ENCODE peak calls at places on chromosome 1, in six cellular contexts. One of them, this sample, is unnamed. For H3K4me1, the result is how much of the 10 kb centered on the place peaks cover.

GRCh38 chr1:16019580-16020277 is 1.9 kb upstream of the HSPB7 start:
- DNase-seq in psoas muscle: peak
- DNase-seq in Peyer's patch: no peak
- DNase-seq in effector memory CD4-positive, alpha-beta T cell: no peak
- DNase-seq in lung: no peak
- DNase-seq in stomach: no peak
- DNase-seq in this sample: no peak

GRCh38 chr1:234517087-234517802 is 38.3 kb upstream of the TARBP1 start:
- DNase-seq in psoas muscle: no peak
- DNase-seq in Peyer's patch: no peak
- DNase-seq in effector memory CD4-positive, alpha-beta T cell: no peak
- DNase-seq in lung: no peak
- DNase-seq in stomach: no peak
- DNase-seq in this sample: no peak

GRCh38 chr1:180193371-180194047 is 36.6 kb upstream of the LHX4 start:
- DNase-seq in psoas muscle: no peak
- DNase-seq in Peyer's patch: no peak
- DNase-seq in effector memory CD4-positive, alpha-beta T cell: no peak
- DNase-seq in lung: no peak
- DNase-seq in stomach: no peak
- DNase-seq in this sample: no peak

GRCh38 chr1:78619803-78620579 is at the start of gene IFI44L:
- DNase-seq in psoas muscle: peak
- DNase-seq in Peyer's patch: no peak
- DNase-seq in effector memory CD4-positive, alpha-beta T cell: peak
- DNase-seq in lung: no peak
- DNase-seq in stomach: peak
- DNase-seq in this sample: no peak

GRCh38 chr1:59477286-59477685 is 180.4 kb downstream of the FGGY start:
- DNase-seq in psoas muscle: no peak
- DNase-seq in Peyer's patch: peak
- DNase-seq in effector memory CD4-positive, alpha-beta T cell: no peak
- DNase-seq in lung: no peak
- DNase-seq in stomach: no peak
- DNase-seq in this sample: no peak

GRCh38 chr1:202243006-202243405 is 49.4 kb downstream of the LGR6 start:
- DNase-seq in psoas muscle: no peak
- DNase-seq in Peyer's patch: no peak
- DNase-seq in effector memory CD4-positive, alpha-beta T cell: no peak
- DNase-seq in lung: no peak
- DNase-seq in stomach: no peak
- DNase-seq in this sample: peak

GRCh38 chr1:26799479-26800133 is 11.9 kb downstream of the PIGV start:
- DNase-seq in psoas muscle: peak
- DNase-seq in Peyer's patch: no peak
- DNase-seq in effector memory CD4-positive, alpha-beta T cell: no peak
- DNase-seq in lung: no peak
- DNase-seq in stomach: no peak
- DNase-seq in this sample: no peak

GRCh38 chr1:18789246-18789645 is 70.2 kb downstream of the TAS1R2 start:
- DNase-seq in psoas muscle: no peak
- DNase-seq in Peyer's patch: no peak
- DNase-seq in effector memory CD4-positive, alpha-beta T cell: no peak
- DNase-seq in lung: no peak
- DNase-seq in stomach: no peak
- DNase-seq in this sample: no peak

GRCh38 chr1:165403835-165404482 is 41.0 kb downstream of the RXRG start:
- DNase-seq in psoas muscle: no peak
- DNase-seq in Peyer's patch: no peak
- DNase-seq in effector memory CD4-positive, alpha-beta T cell: no peak
- DNase-seq in lung: peak
- DNase-seq in stomach: peak
- DNase-seq in this sample: no peak

GRCh38 chr1:244461254-244462071 is at the start of gene CATSPERE:
- DNase-seq in psoas muscle: peak
- DNase-seq in Peyer's patch: peak
- DNase-seq in effector memory CD4-positive, alpha-beta T cell: peak
- DNase-seq in lung: peak
- DNase-seq in stomach: peak
- DNase-seq in this sample: peak
- H3K27ac ChIP-seq in psoas muscle: peak
- H3K27ac ChIP-seq in Peyer's patch: peak
- H3K27ac ChIP-seq in effector memory CD4-positive, alpha-beta T cell: peak
- H3K27ac ChIP-seq in lung: peak
- H3K27ac ChIP-seq in stomach: peak
- H3K27ac ChIP-seq in this sample: peak

DNA sequence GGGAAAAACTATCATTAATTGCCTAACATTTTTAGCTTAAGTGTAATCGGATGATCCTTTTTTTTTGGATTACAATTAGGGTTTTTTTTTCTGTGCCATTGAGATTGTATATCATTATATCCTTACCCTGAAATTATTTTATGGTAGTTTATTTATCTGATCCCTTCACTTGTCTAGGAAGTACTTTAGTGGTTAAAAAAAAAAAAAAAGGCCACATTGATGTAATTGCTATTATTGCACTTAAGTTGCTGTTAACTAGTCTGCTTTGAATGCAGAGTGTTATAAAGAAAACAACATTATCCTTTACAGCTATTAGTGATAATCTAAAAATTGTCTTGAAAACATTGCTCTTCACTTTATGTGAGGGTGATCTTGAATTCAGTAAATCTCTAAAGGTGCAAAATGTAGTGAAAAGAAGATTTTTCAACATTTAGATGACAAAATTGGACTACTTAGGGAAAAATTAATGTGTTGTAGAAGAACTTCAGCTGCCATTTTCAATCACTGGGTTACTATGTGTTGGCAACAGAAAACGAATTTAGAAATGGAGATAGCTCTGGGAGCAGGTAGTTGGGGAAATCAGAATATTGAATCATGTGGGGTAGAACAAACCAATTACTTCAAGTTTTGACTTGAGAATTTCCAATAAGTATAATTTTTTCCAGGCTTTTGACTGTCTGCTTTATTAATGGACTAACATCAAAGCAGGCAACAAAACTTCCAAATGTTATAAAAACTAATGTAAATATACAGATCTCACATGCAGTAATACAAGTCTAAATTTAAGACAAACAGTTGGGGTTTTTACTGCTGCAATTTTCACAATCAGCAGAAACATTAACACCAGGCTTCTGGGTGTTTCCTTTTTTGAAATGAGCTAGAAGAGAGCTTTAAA is 5.0 kb downstream of the ADGRL2 start:
- DNase-seq in psoas muscle: no peak
- DNase-seq in Peyer's patch: no peak
- DNase-seq in effector memory CD4-positive, alpha-beta T cell: no peak
- DNase-seq in lung: no peak
- DNase-seq in stomach: no peak
- DNase-seq in this sample: no peak
- H3K4me1 ChIP-seq in psoas muscle: under half
- H3K4me1 ChIP-seq in Peyer's patch: under half
- H3K4me1 ChIP-seq in effector memory CD4-positive, alpha-beta T cell: under half
- H3K4me1 ChIP-seq in lung: under half
- H3K4me1 ChIP-seq in stomach: under half
- H3K4me1 ChIP-seq in this sample: under half

GRCh38 chr1:8023995-8024313 is 2.2 kb downstream of the ERRFI1 start:
- DNase-seq in psoas muscle: no peak
- DNase-seq in Peyer's patch: no peak
- DNase-seq in effector memory CD4-positive, alpha-beta T cell: no peak
- DNase-seq in lung: no peak
- DNase-seq in stomach: no peak
- DNase-seq in this sample: no peak

GRCh38 chr1:8026153-8026975 is at the start of gene ERRFI1:
- DNase-seq in psoas muscle: peak
- DNase-seq in Peyer's patch: peak
- DNase-seq in effector memory CD4-positive, alpha-beta T cell: peak
- DNase-seq in lung: peak
- DNase-seq in stomach: peak
- DNase-seq in this sample: peak

GRCh38 chr1:8025671-8026144 is 401 bp downstream of the ERRFI1 start:
- DNase-seq in psoas muscle: no peak
- DNase-seq in Peyer's patch: no peak
- DNase-seq in effector memory CD4-positive, alpha-beta T cell: no peak
- DNase-seq in lung: no peak
- DNase-seq in stomach: no peak
- DNase-seq in this sample: no peak

GRCh38 chr1:8024329-8024728 is 1.8 kb downstream of the ERRFI1 start:
- DNase-seq in psoas muscle: no peak
- DNase-seq in Peyer's patch: no peak
- DNase-seq in effector memory CD4-positive, alpha-beta T cell: no peak
- DNase-seq in lung: no peak
- DNase-seq in stomach: no peak
- DNase-seq in this sample: no peak

GRCh38 chr1:8025061-8025670 is 943 bp downstream of the ERRFI1 start:
- DNase-seq in psoas muscle: no peak
- DNase-seq in Peyer's patch: peak
- DNase-seq in effector memory CD4-positive, alpha-beta T cell: no peak
- DNase-seq in lung: no peak
- DNase-seq in stomach: no peak
- DNase-seq in this sample: no peak
- H3K27ac ChIP-seq in psoas muscle: peak
- H3K27ac ChIP-seq in Peyer's patch: peak
- H3K27ac ChIP-seq in effector memory CD4-positive, alpha-beta T cell: no peak
- H3K27ac ChIP-seq in lung: peak
- H3K27ac ChIP-seq in stomach: peak
- H3K27ac ChIP-seq in this sample: peak

GRCh38 chr1:36589006-36589405 is 106.3 kb upstream of the CSF3R start:
- DNase-seq in psoas muscle: no peak
- DNase-seq in Peyer's patch: no peak
- DNase-seq in effector memory CD4-positive, alpha-beta T cell: no peak
- DNase-seq in lung: no peak
- DNase-seq in stomach: no peak
- DNase-seq in this sample: no peak
- H3K4me1 ChIP-seq in psoas muscle: under half
- H3K4me1 ChIP-seq in Peyer's patch: under half
- H3K4me1 ChIP-seq in effector memory CD4-positive, alpha-beta T cell: under half
- H3K4me1 ChIP-seq in lung: under half
- H3K4me1 ChIP-seq in stomach: under half
- H3K4me1 ChIP-seq in this sample: under half

DNA sequence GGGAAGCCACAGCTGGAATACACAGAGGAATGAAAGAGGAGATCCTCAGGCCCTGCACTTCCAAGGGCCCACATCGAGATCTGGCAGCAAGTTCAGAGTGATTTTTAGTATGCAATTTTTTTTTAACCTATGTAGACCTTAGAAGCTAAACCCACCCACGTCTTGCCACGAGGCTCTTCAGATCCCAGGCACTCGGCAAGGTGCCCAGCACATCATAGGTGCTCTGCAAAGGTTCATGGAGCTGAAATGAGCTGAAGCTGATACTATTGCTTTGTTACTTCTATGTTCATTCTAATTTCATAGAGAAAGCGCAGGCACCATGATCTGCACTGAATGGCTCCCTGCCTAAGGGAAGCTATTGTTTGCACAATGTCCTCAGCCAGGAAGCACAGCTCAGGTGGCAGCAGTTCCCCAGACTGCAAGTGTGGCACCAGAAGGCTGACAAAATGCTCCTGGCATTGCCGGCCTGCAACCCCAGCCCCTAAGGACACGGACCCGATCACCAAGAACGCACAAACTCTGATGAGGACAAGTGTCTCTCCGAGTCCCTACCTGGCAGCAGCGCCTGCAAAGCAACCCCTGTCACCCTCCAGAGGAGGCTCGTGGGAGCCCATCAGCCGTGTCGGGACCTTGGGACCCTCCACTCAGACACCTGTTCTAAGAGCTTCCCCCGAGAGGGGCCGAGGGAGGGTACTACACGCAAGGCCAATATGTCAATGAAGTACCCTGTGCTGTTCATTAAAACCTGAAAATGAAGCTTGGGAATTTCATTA is 264.2 kb downstream of the NPHP4 start:
- DNase-seq in psoas muscle: no peak
- DNase-seq in Peyer's patch: peak
- DNase-seq in effector memory CD4-positive, alpha-beta T cell: no peak
- DNase-seq in lung: no peak
- DNase-seq in stomach: no peak
- DNase-seq in this sample: peak
- H3K27ac ChIP-seq in psoas muscle: no peak
- H3K27ac ChIP-seq in Peyer's patch: no peak
- H3K27ac ChIP-seq in effector memory CD4-positive, alpha-beta T cell: no peak
- H3K27ac ChIP-seq in lung: no peak
- H3K27ac ChIP-seq in stomach: no peak
- H3K27ac ChIP-seq in this sample: no peak

GRCh38 chr1:207825296-207825695 is 73.4 kb downstream of the CD46 start:
- DNase-seq in psoas muscle: no peak
- DNase-seq in Peyer's patch: no peak
- DNase-seq in effector memory CD4-positive, alpha-beta T cell: no peak
- DNase-seq in lung: no peak
- DNase-seq in stomach: no peak
- DNase-seq in this sample: no peak
- H3K4me1 ChIP-seq in psoas muscle: half or more
- H3K4me1 ChIP-seq in Peyer's patch: half or more
- H3K4me1 ChIP-seq in effector memory CD4-positive, alpha-beta T cell: half or more
- H3K4me1 ChIP-seq in lung: under half
- H3K4me1 ChIP-seq in stomach: half or more
- H3K4me1 ChIP-seq in this sample: under half

DNA sequence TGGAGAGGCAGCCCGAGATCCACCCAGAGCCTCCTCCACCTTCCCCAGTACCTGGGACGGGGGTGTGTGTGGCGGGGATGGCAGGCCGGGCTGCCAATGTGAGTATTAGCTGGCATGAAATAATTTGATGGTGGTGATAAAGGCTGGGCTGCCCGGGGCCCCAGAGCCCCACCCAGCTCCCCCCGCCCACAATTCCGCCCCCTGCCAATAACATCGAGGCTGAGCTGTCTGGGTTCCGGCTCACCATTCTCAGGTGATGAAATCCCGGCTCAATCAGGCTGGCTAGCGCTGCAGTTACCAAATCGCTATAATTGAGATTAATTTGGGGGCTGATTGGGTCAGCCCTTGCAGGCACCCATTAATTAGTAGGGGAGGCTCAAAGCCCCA is 103.8 kb upstream of the CASZ1 start:
- DNase-seq in psoas muscle: no peak
- DNase-seq in Peyer's patch: no peak
- DNase-seq in effector memory CD4-positive, alpha-beta T cell: no peak
- DNase-seq in lung: no peak
- DNase-seq in stomach: no peak
- DNase-seq in this sample: peak
- H3K27ac ChIP-seq in psoas muscle: no peak
- H3K27ac ChIP-seq in Peyer's patch: no peak
- H3K27ac ChIP-seq in effector memory CD4-positive, alpha-beta T cell: no peak
- H3K27ac ChIP-seq in lung: peak
- H3K27ac ChIP-seq in stomach: no peak
- H3K27ac ChIP-seq in this sample: peak